ENCODE peak calls at places on chromosome 5, in eight cellular contexts. S, O, I, J, V, L, C and T are unnamed samples. For H3K9me3, the result is how much of the 10 kb centered on the place peaks cover.

GRCh38 chr5:160207061-160207460 is 22.2 kb upstream of the FABP6 start:
- DNase-seq in I (no peak), L (no peak), O (no peak), J (no peak), C (no peak), V (no peak), S (no peak), T (no peak)

GRCh38 chr5:138869763-138870500 is 5.2 kb downstream of the LRRTM2 start:
- DNase-seq in J (no peak), C (no peak), S (no peak), V (no peak), L (no peak), O (no peak), I (no peak), T (no peak)

GRCh38 chr5:157511656-157512644 is 51.9 kb downstream of the NIPAL4 start:
- DNase-seq in V (peak), I (peak), L (peak), J (peak), O (no peak), C (peak), S (peak), T (peak)

GRCh38 chr5:139739612-139739974 is 56.0 kb upstream of the PSD2 start:
- DNase-seq in S (no peak), I (no peak), L (no peak), C (no peak), V (no peak), J (no peak), O (no peak), T (no peak)

GRCh38 chr5:102801375-102801774 is 46.3 kb downstream of the PAM start:
- DNase-seq in O (peak), I (no peak), L (no peak), J (peak), S (no peak), V (no peak), C (no peak), T (no peak)

GRCh38 chr5:92371889-92372235 is 988.7 kb upstream of the ARRDC3 start:
- DNase-seq in I (no peak), L (no peak), C (no peak), O (no peak), V (no peak), J (no peak), S (no peak), T (no peak)

GRCh38 chr5:164119806-164120440 is 614.5 kb downstream of the MAT2B start:
- DNase-seq in J (peak), L (no peak), C (no peak), O (no peak), I (no peak), V (no peak), S (peak), T (peak)

GRCh38 chr5:158812381-158812780 is 287.3 kb downstream of the EBF1 start:
- DNase-seq in L (peak), I (no peak), V (no peak), C (no peak), S (no peak), O (peak), J (no peak), T (no peak)

GRCh38 chr5:125266106-125266505 is 519.7 kb upstream of the ZNF608 start:
- DNase-seq in J (no peak), V (no peak), L (no peak), C (no peak), O (no peak), S (no peak), I (no peak), T (no peak)

GRCh38 chr5:158705901-158706300 is 393.8 kb downstream of the EBF1 start:
- DNase-seq in O (no peak), S (no peak), L (no peak), J (no peak), V (no peak), C (no peak), I (no peak), T (no peak)

GRCh38 chr5:10632110-10632903 is 68.4 kb downstream of the ANKRD33B start:
- DNase-seq in O (no peak), L (peak), I (no peak), J (no peak), C (no peak), S (no peak), V (no peak), T (no peak)

GRCh38 chr5:647311-647710 is 35.2 kb downstream of the CEP72 start:
- DNase-seq in J (no peak), V (no peak), S (no peak), C (no peak), O (no peak), L (no peak), I (no peak), T (no peak)

GRCh38 chr5:125237026-125237425 is 490.6 kb upstream of the ZNF608 start:
- DNase-seq in J (no peak), V (no peak), S (peak), I (no peak), C (no peak), O (no peak), L (no peak), T (no peak)

GRCh38 chr5:2874099-2874498 is 122.6 kb upstream of the IRX2 start:
- DNase-seq in C (no peak), J (no peak), L (no peak), O (no peak), I (no peak), V (no peak), S (no peak), T (no peak)

GRCh38 chr5:58265531-58265930 is 194.4 kb downstream of the PLK2 start:
- DNase-seq in O (no peak), L (no peak), I (no peak), C (no peak), J (no peak), V (no peak), S (no peak), T (no peak)

GRCh38 chr5:173324115-173325001 is 3.9 kb downstream of the STC2 start:
- DNase-seq in O (no peak), S (peak), J (peak), C (no peak), I (peak), L (peak), V (peak), T (no peak)

GRCh38 chr5:108966910-108967309 is 219.2 kb downstream of the FER start:
- DNase-seq in J (no peak), V (no peak), O (no peak), I (no peak), S (no peak), C (no peak), L (no peak), T (no peak)

GRCh38 chr5:89473196-89473595 is 590.2 kb upstream of the MEF2C start:
- DNase-seq in S (no peak), I (no peak), C (no peak), O (no peak), J (no peak), V (no peak), L (no peak), T (no peak)

GRCh38 chr5:178339272-178339671 is 106.7 kb upstream of the PHYKPL start:
- DNase-seq in J (no peak), I (no peak), O (no peak), C (no peak), L (no peak), S (no peak), V (no peak), T (no peak)

GRCh38 chr5:178338126-178338749 is 105.6 kb upstream of the PHYKPL start:
- DNase-seq in O (no peak), V (peak), L (peak), S (no peak), J (no peak), C (no peak), I (no peak), T (no peak)

GRCh38 chr5:178336889-178337785 is 104.5 kb upstream of the PHYKPL start:
- DNase-seq in O (no peak), C (no peak), I (no peak), L (peak), J (no peak), S (no peak), V (peak), T (no peak)

GRCh38 chr5:178340187-178340586 is 107.6 kb upstream of the PHYKPL start:
- DNase-seq in L (peak), C (no peak), V (peak), S (no peak), J (no peak), O (no peak), I (no peak), T (no peak)

DNA sequence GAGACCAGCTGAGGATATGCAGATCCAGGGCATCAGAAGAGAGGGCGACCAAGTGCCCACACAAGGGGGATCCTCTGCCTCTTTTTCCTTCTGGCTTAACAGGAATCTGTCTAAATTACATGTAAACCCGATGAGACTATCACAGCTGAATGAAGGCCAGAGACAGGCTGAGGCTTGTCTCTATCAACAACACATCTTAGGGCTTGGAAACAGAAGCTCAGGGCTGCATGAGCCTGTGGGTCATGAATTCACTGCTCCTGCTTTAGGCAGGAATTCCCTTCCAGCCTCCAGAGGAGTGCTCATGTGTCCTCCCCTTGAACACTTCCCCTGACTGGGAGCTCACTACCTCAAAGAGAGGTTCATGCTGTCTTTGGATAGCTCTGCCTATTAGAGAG is 106.1 kb upstream of the PHYKPL start:
- DNase-seq in J (no peak), L (peak), I (no peak), S (peak), C (no peak), O (no peak), V (peak), T (no peak)
- H3K4me3 ChIP-seq in J (no peak), L (no peak), I (no peak), S (no peak), C (no peak), O (no peak), V (no peak), T (no peak)

GRCh38 chr5:94540856-94541494 is 77.4 kb downstream of the KIAA0825 start:
- DNase-seq in O (no peak), S (no peak), I (no peak), C (no peak), J (no peak), V (no peak), L (no peak), T (no peak)

GRCh38 chr5:94544031-94544650 is 74.3 kb downstream of the KIAA0825 start:
- DNase-seq in O (no peak), I (no peak), L (no peak), S (no peak), V (no peak), J (no peak), C (no peak), T (no peak)

GRCh38 chr5:94551858-94552257 is 66.5 kb downstream of the KIAA0825 start:
- DNase-seq in S (no peak), I (no peak), L (no peak), O (no peak), V (no peak), J (no peak), C (no peak), T (no peak)

GRCh38 chr5:94544784-94545318 is 73.6 kb downstream of the KIAA0825 start:
- DNase-seq in L (no peak), O (no peak), I (no peak), S (no peak), C (no peak), V (peak), J (no peak), T (no peak)

DNA sequence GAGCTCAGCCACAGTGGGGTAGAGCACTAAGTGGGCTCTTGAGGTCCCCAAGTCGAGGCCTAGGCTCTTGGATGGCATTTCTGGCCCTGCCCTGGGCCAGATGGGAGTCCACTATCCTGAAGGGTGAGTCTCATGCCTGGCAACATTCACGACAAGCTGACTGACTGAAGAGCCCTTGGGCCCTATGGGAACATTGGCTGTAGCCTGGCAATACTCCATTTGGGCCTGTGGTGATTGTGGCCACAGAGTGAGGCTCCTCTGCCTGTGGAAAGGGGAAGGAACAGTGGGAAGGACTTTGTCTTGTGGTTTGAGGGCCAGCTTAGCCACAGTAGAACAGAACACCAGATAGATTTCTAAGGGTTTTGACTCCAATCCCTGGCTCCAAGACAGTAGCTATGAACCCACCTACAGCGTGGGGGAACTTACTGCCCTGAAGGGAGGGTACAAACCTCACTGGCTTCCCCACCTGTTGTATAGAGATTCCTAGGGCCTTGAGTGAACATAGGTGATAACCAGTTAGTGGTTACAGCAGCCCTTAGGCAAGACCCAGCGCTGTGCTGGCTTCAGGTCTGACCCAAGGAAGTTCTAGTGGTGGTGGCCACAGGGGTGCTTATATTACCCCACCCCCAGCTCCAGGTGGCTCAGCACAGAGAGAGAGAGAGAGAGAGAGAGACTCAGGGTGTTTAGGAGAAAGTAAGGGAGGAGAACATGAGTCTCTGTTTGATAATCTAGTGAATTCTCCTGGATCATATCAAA is 72.4 kb downstream of the KIAA0825 start:
- DNase-seq in I (no peak), J (no peak), L (no peak), V (no peak), O (no peak), C (no peak), S (no peak), T (no peak)
- H3K9me3 ChIP-seq in I (under half), J (under half), L (under half), V (under half), O (under half), C (under half), S (under half), T (under half)

GRCh38 chr5:96431376-96432244 is 1.4 kb downstream of the PCSK1 start:
- DNase-seq in J (peak), O (no peak), I (no peak), C (no peak), S (peak), V (peak), L (no peak), T (no peak)
- H3K4me3 ChIP-seq in J (peak), O (no peak), I (no peak), C (peak), S (peak), V (peak), L (peak), T (no peak)

GRCh38 chr5:153937661-153938060 is 101.0 kb downstream of the FAM114A2 start:
- DNase-seq in I (no peak), C (no peak), L (no peak), O (no peak), S (no peak), V (no peak), J (no peak), T (no peak)

GRCh38 chr5:153938131-153938842 is 100.4 kb downstream of the FAM114A2 start:
- DNase-seq in I (no peak), O (no peak), L (no peak), J (no peak), S (no peak), V (no peak), C (no peak), T (no peak)

GRCh38 chr5:153939101-153939500 is 99.6 kb downstream of the FAM114A2 start:
- DNase-seq in J (no peak), V (no peak), C (no peak), I (no peak), L (no peak), S (no peak), O (no peak), T (no peak)

DNA sequence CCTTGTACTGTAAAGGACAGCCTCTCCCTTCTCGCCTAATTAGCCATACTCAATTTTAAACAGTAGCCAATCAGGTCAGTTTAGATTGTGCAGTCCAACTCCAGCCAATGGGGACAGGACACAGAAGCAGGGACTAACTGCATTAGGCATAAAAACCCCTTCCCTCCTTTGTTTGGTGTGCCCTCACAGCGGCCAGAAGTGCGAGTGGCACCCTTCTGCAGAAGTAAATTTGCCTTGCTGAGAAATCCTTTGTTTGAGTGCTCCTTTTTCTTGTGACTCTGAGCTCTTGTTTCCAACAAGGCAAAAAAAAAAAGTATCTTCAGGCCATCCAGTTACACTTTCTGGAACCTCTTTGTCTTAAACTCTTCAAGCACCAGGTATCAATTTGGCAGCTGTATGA is 97.4 kb downstream of the FAM114A2 start:
- DNase-seq in C (no peak), I (no peak), S (no peak), J (no peak), O (no peak), V (no peak), L (no peak), T (no peak)
- H3K9me3 ChIP-seq in C (under half), I (under half), S (under half), J (under half), O (under half), V (under half), L (under half), T (under half)